ENCODE peak calls at places on chromosomes 12 and 14, in six cellular contexts. S is heart right ventricle, G is K562, M is breast epithelium, B is A549, Q is astrocyte. L is an unnamed sample.
A peak's percentile ranks its signal among the peaks of the same experiment; 100 is the strongest.

GRCh38 chr12:110059651-110060000 is 11.3 kb upstream of the C12orf76 start:
- DNase-seq in B (no peak), S (no peak), M (no peak), Q (no peak), G (no peak), L (no peak)

GRCh38 chr12:92403210-92404175 is 257.8 kb upstream of the BTG1 start:
- DNase-seq in Q (no peak), B (no peak), G (peak; percentile 71), S (no peak), M (no peak), L (no peak)

GRCh38 chr12:108234155-108234554 is 105.0 kb downstream of the CMKLR1 start:
- DNase-seq in M (no peak), S (peak; percentile 27), G (no peak), Q (no peak), B (no peak), L (no peak)

GRCh38 chr12:70691018-70691672 is 53.9 kb upstream of the PTPRB start:
- DNase-seq in M (no peak), G (no peak), B (no peak), Q (peak; percentile 89), S (no peak), L (no peak)

GRCh38 chr12:53602176-53602942 is 23.8 kb downstream of the ATF7 start:
- DNase-seq in B (no peak), M (no peak), S (no peak), G (no peak), Q (no peak), L (no peak)

GRCh38 chr12:77725611-77726010 is 105.1 kb upstream of the NAV3 start:
- DNase-seq in G (no peak), S (no peak), M (no peak), B (no peak), Q (peak; percentile 95), L (no peak)

GRCh38 chr12:58395470-58395869 is 454.1 kb downstream of the ATP23 start:
- DNase-seq in G (no peak), S (no peak), Q (peak; percentile 76), M (no peak), B (no peak), L (no peak)

GRCh38 chr12:124916370-124917134 is 2.1 kb upstream of the UBC start:
- DNase-seq in Q (peak; percentile 92), S (peak; percentile 73), M (peak; percentile 73), G (no peak), B (peak; percentile 96), L (no peak)

GRCh38 chr14:71638523-71639196 is 293.6 kb upstream of the RGS6 start:
- DNase-seq in S (no peak), G (no peak), Q (no peak), M (no peak), B (no peak), L (no peak)

GRCh38 chr12:75478395-75478794 is 2.2 kb upstream of the GLIPR1 start:
- DNase-seq in S (no peak), G (no peak), B (no peak), Q (peak; percentile 51), M (no peak), L (no peak)

GRCh38 chr14:57089901-57090300 is 178.8 kb downstream of the EXOC5 start:
- DNase-seq in M (no peak), S (no peak), Q (no peak), G (no peak), B (no peak), L (no peak)

GRCh38 chr12:65911321-65911720 is 87.0 kb downstream of the HMGA2 start:
- DNase-seq in B (no peak), S (no peak), Q (no peak), G (no peak), M (no peak), L (no peak)

GRCh38 chr12:65656904-65657351 is 167.4 kb upstream of the HMGA2 start:
- DNase-seq in M (no peak), G (peak; percentile 17), B (peak; percentile 66), Q (peak; percentile 99), S (no peak), L (no peak)

GRCh38 chr12:49615725-49616124 is 7.6 kb upstream of the PRPF40B start:
- DNase-seq in B (peak; percentile 19), Q (peak; percentile 42), G (no peak), S (no peak), M (no peak), L (no peak)

GRCh38 chr14:49975799-49976198 is 82.9 kb downstream of the ARF6 start:
- DNase-seq in S (no peak), Q (no peak), M (no peak), B (peak; percentile 60), G (no peak), L (no peak)

GRCh38 chr14:49972199-49972671 is 79.4 kb downstream of the ARF6 start:
- DNase-seq in G (no peak), S (peak; percentile 53), B (peak; percentile 66), Q (peak; percentile 66), M (no peak), L (no peak)

GRCh38 chr14:49972840-49973239 is 80.0 kb downstream of the ARF6 start:
- DNase-seq in S (no peak), G (no peak), B (peak; percentile 88), M (no peak), Q (peak; percentile 93), L (peak; percentile 47)

GRCh38 chr14:49977126-49977841 is 84.4 kb downstream of the ARF6 start:
- DNase-seq in B (no peak), S (no peak), G (peak; percentile 29), Q (no peak), M (no peak), L (no peak)

DNA sequence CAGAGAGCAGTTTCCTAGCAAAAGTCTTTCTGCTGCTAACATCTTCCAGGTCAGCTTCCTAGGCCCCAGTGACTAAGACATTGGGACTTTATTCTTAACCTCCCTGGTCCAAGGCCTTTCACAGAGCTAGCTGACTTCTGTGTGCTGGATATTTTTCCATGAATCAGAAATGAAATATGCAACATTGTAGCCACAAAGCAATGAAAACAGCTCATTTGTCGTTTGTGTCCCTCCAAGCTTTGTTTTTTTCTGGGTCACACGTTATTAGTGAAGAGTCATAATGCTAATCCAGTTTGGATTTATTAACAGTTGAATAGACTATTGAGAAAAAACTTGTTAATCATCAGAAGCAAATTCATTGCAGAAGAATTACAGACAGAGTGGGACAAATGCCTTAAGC is 82.4 kb downstream of the ARF6 start:
- DNase-seq in S (no peak), M (no peak), G (no peak), Q (peak; percentile 96), B (peak; percentile 83), L (no peak)
- H3K4me1 ChIP-seq in S (peaks cover 39% of the 10 kb centered on the region), M (peaks cover 18% of the 10 kb centered on the region), G (peaks cover 31% of the 10 kb centered on the region), Q (peaks cover 51% of the 10 kb centered on the region), B (peaks cover 66% of the 10 kb centered on the region), L (peaks cover 18% of the 10 kb centered on the region)

GRCh38 chr12:102322254-102322653 is 124.6 kb upstream of the PMCH start:
- DNase-seq in Q (no peak), B (no peak), S (no peak), G (no peak), M (no peak), L (no peak)

GRCh38 chr12:102316723-102317122 is 119.1 kb upstream of the PMCH start:
- DNase-seq in B (no peak), Q (no peak), S (no peak), M (no peak), G (no peak), L (no peak)

GRCh38 chr12:102321305-102322082 is 123.9 kb upstream of the PMCH start:
- DNase-seq in S (no peak), M (no peak), G (no peak), B (no peak), Q (no peak), L (no peak)

GRCh38 chr12:102314821-102315220 is 117.2 kb upstream of the PMCH start:
- DNase-seq in M (no peak), Q (peak; percentile 4), B (no peak), S (no peak), G (no peak), L (no peak)

DNA sequence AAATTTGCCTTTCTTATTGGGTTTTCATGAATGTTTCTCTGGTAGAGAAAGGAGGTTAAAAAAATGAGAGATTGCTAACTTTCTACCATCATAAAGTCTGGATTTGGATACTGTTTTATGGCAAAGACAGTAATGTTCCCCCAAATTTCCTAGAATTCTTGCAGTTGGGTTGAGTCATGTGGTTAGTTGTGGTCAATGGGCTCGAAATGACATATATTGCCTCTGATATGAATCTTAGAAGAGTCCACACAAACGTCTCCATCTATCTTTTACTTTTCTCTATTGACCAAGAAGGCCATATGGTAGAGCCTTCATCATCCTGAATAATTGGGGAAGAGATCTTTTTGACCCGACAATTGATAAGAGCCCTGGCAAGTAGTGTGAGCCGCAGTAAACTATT is 119.5 kb upstream of the PMCH start:
- DNase-seq in M (no peak), Q (no peak), B (no peak), S (no peak), G (no peak), L (no peak)
- H3K4me1 ChIP-seq in M (no peaks in the 10 kb centered on the region), Q (no peaks in the 10 kb centered on the region), B (no peaks in the 10 kb centered on the region), S (no peaks in the 10 kb centered on the region), G (peaks cover 5% of the 10 kb centered on the region), L (no peaks in the 10 kb centered on the region)

GRCh38 chr12:51915003-51915625 is 7.8 kb downstream of the ACVRL1 start:
- DNase-seq in B (no peak), M (no peak), G (peak; percentile 79), Q (no peak), S (no peak), L (no peak)

GRCh38 chr12:51911788-51912711 is 4.7 kb downstream of the ACVRL1 start:
- DNase-seq in B (no peak), M (no peak), S (peak; percentile 75), Q (no peak), G (peak; percentile 57), L (no peak)

GRCh38 chr12:51911307-51911706 is 4.0 kb downstream of the ACVRL1 start:
- DNase-seq in G (no peak), Q (no peak), S (no peak), B (no peak), M (no peak), L (no peak)

GRCh38 chr12:51914034-51914923 is 7.0 kb downstream of the ACVRL1 start:
- DNase-seq in S (no peak), G (no peak), M (no peak), B (no peak), Q (no peak), L (no peak)

DNA sequence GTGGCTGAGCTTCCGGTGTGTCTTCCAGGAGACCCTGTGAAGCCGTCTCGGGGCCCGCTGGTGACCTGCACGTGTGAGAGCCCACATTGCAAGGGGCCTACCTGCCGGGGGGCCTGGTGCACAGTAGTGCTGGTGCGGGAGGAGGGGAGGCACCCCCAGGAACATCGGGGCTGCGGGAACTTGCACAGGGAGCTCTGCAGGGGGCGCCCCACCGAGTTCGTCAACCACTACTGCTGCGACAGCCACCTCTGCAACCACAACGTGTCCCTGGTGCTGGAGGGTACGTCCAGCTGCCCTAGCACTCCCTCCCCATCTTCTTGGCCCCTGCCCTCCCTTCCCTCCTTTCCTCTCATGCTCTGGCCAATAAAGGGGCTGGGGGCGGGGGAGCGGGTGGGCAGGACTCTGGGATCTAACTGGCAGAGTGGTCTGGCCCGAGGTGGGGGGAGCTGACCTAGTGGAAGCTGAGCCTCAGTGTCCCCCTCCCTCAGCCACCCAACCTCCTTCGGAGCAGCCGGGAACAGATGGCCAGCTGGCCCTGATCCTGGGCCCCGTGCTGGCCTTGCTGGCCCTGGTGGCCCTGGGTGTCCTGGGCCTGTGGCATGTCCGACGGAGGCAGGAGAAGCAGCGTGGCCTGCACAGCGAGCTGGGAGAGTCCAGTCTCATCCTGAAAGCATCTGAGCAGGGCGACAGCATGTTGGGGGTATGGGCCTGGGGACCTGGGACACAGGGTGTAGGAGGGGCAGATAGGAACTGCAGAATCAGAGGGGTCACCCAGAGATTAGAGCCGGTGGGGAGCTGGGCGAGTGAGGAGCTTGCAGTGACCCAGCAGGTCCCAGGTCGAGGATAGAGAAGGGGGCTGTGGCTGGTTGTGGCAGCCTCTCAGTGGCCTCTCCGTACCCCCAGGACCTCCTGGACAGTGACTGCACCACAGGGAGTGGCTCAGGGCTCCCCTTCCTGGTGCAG is 6.0 kb downstream of the ACVRL1 start:
- DNase-seq in Q (no peak), S (no peak), G (peak; percentile 38), M (no peak), B (no peak), L (peak; percentile 24)
- H3K4me1 ChIP-seq in Q (no peaks in the 10 kb centered on the region), S (peaks cover 77% of the 10 kb centered on the region), G (peaks cover 45% of the 10 kb centered on the region), M (no peaks in the 10 kb centered on the region), B (no peaks in the 10 kb centered on the region), L (peaks cover 6% of the 10 kb centered on the region)

GRCh38 chr12:118059645-118060275 is 1.2 kb downstream of the WSB2 start:
- DNase-seq in B (no peak), M (no peak), Q (no peak), G (no peak), S (no peak), L (no peak)
- H3K4me1 ChIP-seq in B (peaks cover 66% of the 10 kb centered on the region), M (no peaks in the 10 kb centered on the region), Q (peaks cover 21% of the 10 kb centered on the region), G (peaks cover 30% of the 10 kb centered on the region), S (peaks cover 69% of the 10 kb centered on the region), L (peaks cover 14% of the 10 kb centered on the region)

L was measured in ovary.